ENCODE peak calls at places on chromosomes 3 and 15, in seven cellular contexts. One of them, this sample, is unnamed.

GRCh38 chr3:177569193-177569592 is 371.9 kb upstream of the TBL1XR1 start:
- DNase-seq in H9: no peak
- DNase-seq in fibroblast of mammary gland: no peak
- DNase-seq in stimulated activated CD4-positive, alpha-beta T cell treated with anti-CD3 and anti-CD28 coated beads, Interleukin-2, amount 100 ng/mL, for 48 hours: no peak
- DNase-seq in iris pigment epithelial cell: no peak
- DNase-seq in BJ: no peak
- DNase-seq in MG63: no peak
- DNase-seq in this sample: no peak

GRCh38 chr3:53708001-53708621 is 138.1 kb downstream of the CHDH start:
- DNase-seq in fibroblast of mammary gland: no peak
- DNase-seq in BJ: no peak
- DNase-seq in stimulated activated CD4-positive, alpha-beta T cell treated with anti-CD3 and anti-CD28 coated beads, Interleukin-2, amount 100 ng/mL, for 48 hours: no peak
- DNase-seq in MG63: no peak
- DNase-seq in iris pigment epithelial cell: no peak
- DNase-seq in H9: peak
- DNase-seq in this sample: no peak

GRCh38 chr3:25895031-25895430 is 105.1 kb downstream of the OXSM start:
- DNase-seq in stimulated activated CD4-positive, alpha-beta T cell treated with anti-CD3 and anti-CD28 coated beads, Interleukin-2, amount 100 ng/mL, for 48 hours: no peak
- DNase-seq in H9: no peak
- DNase-seq in iris pigment epithelial cell: no peak
- DNase-seq in fibroblast of mammary gland: no peak
- DNase-seq in BJ: no peak
- DNase-seq in MG63: no peak
- DNase-seq in this sample: no peak

GRCh38 chr3:138404121-138404520 is 30.3 kb upstream of the ESYT3 start:
- DNase-seq in BJ: no peak
- DNase-seq in fibroblast of mammary gland: no peak
- DNase-seq in H9: no peak
- DNase-seq in iris pigment epithelial cell: no peak
- DNase-seq in stimulated activated CD4-positive, alpha-beta T cell treated with anti-CD3 and anti-CD28 coated beads, Interleukin-2, amount 100 ng/mL, for 48 hours: no peak
- DNase-seq in MG63: no peak
- DNase-seq in this sample: no peak

GRCh38 chr15:66878761-66879160 is 176.7 kb downstream of the SMAD6 start:
- DNase-seq in H9: no peak
- DNase-seq in fibroblast of mammary gland: no peak
- DNase-seq in stimulated activated CD4-positive, alpha-beta T cell treated with anti-CD3 and anti-CD28 coated beads, Interleukin-2, amount 100 ng/mL, for 48 hours: no peak
- DNase-seq in BJ: no peak
- DNase-seq in MG63: no peak
- DNase-seq in iris pigment epithelial cell: no peak
- DNase-seq in this sample: no peak

GRCh38 chr3:158713094-158713499 is 19.2 kb downstream of the RARRES1 start:
- DNase-seq in BJ: no peak
- DNase-seq in stimulated activated CD4-positive, alpha-beta T cell treated with anti-CD3 and anti-CD28 coated beads, Interleukin-2, amount 100 ng/mL, for 48 hours: no peak
- DNase-seq in fibroblast of mammary gland: peak
- DNase-seq in iris pigment epithelial cell: peak
- DNase-seq in H9: no peak
- DNase-seq in MG63: no peak
- DNase-seq in this sample: no peak

GRCh38 chr3:151316267-151316991 is at the start of gene GPR87:
- DNase-seq in BJ: no peak
- DNase-seq in stimulated activated CD4-positive, alpha-beta T cell treated with anti-CD3 and anti-CD28 coated beads, Interleukin-2, amount 100 ng/mL, for 48 hours: no peak
- DNase-seq in H9: no peak
- DNase-seq in iris pigment epithelial cell: peak
- DNase-seq in fibroblast of mammary gland: peak
- DNase-seq in MG63: peak
- DNase-seq in this sample: no peak

GRCh38 chr3:150681037-150681436 is 22.7 kb downstream of the ERICH6 start:
- DNase-seq in BJ: no peak
- DNase-seq in H9: no peak
- DNase-seq in fibroblast of mammary gland: no peak
- DNase-seq in iris pigment epithelial cell: no peak
- DNase-seq in stimulated activated CD4-positive, alpha-beta T cell treated with anti-CD3 and anti-CD28 coated beads, Interleukin-2, amount 100 ng/mL, for 48 hours: no peak
- DNase-seq in MG63: no peak
- DNase-seq in this sample: no peak